ENCODE peak calls at places on chromosomes 2 and 18, in five cellular contexts. M is right cardiac atrium; X is left lung; T is activated CD8-positive, alpha-beta T cell treated with anti-CD3 and anti-CD28 coated beads for 36 hours; H is pancreas. I is an unnamed sample.

GRCh38 chr18:9803698-9804516 is 81.9 kb upstream of the TXNDC2 start:
- ATAC-seq in M (peak), X (peak), T (no peak), H (peak), I (no peak)

GRCh38 chr2:160356485-160356884 is 137.1 kb downstream of the RBMS1 start:
- ATAC-seq in M (no peak), X (no peak), T (no peak), H (no peak), I (no peak)

GRCh38 chr2:239780236-239780997 is 244.7 kb downstream of the NDUFA10 start:
- ATAC-seq in M (no peak), X (no peak), T (no peak), H (no peak), I (no peak)

GRCh38 chr2:217853301-217853881 is 149.4 kb downstream of the TNS1 start:
- ATAC-seq in M (no peak), X (peak), T (no peak), H (peak), I (no peak)

GRCh38 chr2:43616967-43617366 is 20.1 kb upstream of the PLEKHH2 start:
- ATAC-seq in M (no peak), X (no peak), T (no peak), H (no peak), I (no peak)

GRCh38 chr2:3610415-3610814 is 15.5 kb downstream of the COLEC11 start:
- ATAC-seq in M (no peak), X (no peak), T (no peak), H (no peak), I (no peak)

GRCh38 chr18:3593381-3593903 is 143.5 kb downstream of the TGIF1 start:
- ATAC-seq in M (peak), X (peak), T (peak), H (peak), I (no peak)

GRCh38 chr2:23475036-23475435 is 90.1 kb downstream of the KLHL29 start:
- ATAC-seq in M (no peak), X (no peak), T (no peak), H (no peak), I (no peak)

GRCh38 chr2:85933753-85934594 is 45.2 kb upstream of the ST3GAL5 start:
- ATAC-seq in M (peak), X (peak), T (peak), H (peak), I (peak)

GRCh38 chr18:58056159-58056558 is 12.1 kb downstream of the NEDD4L start:
- ATAC-seq in M (no peak), X (no peak), T (no peak), H (no peak), I (no peak)

GRCh38 chr2:45616663-45617411 is 5.8 kb upstream of the SRBD1 start:
- ATAC-seq in M (no peak), X (peak), T (no peak), H (no peak), I (no peak)

GRCh38 chr18:4454548-4455112 is 477 bp downstream of the DLGAP1 start:
- ATAC-seq in M (peak), X (peak), T (no peak), H (peak), I (no peak)

GRCh38 chr18:42298744-42299685 is 344.0 kb downstream of the PIK3C3 start:
- ATAC-seq in M (peak), X (peak), T (peak), H (peak), I (no peak)

GRCh38 chr2:159052157-159052561 is 83.7 kb downstream of the TANC1 start:
- ATAC-seq in M (no peak), X (no peak), T (no peak), H (no peak), I (no peak)

GRCh38 chr2:96493072-96493471 is 12.1 kb downstream of the NEURL3 start:
- ATAC-seq in M (no peak), X (no peak), T (no peak), H (no peak), I (no peak)

GRCh38 chr18:26435415-26436095 is 112.8 kb downstream of the KCTD1 start:
- ATAC-seq in M (peak), X (no peak), T (no peak), H (no peak), I (no peak)

GRCh38 chr2:166115589-166115988 is 12.2 kb downstream of the SCN1A start:
- ATAC-seq in M (no peak), X (no peak), T (no peak), H (no peak), I (no peak)

GRCh38 chr18:49917742-49918141 is 104.4 kb upstream of the ACAA2 start:
- ATAC-seq in M (no peak), X (no peak), T (no peak), H (no peak), I (no peak)

GRCh38 chr2:183032200-183032794 is 6.0 kb downstream of the NCKAP1 start:
- ATAC-seq in M (no peak), X (no peak), T (no peak), H (no peak), I (no peak)

GRCh38 chr18:11872479-11873136 is 21.4 kb downstream of the CHMP1B start:
- ATAC-seq in M (peak), X (peak), T (peak), H (peak), I (no peak)

GRCh38 chr2:210456571-210456970 is 20.0 kb downstream of the LANCL1 start:
- ATAC-seq in M (no peak), X (no peak), T (no peak), H (no peak), I (no peak)

GRCh38 chr18:10057808-10058791 is 144.3 kb downstream of the VAPA start:
- ATAC-seq in M (no peak), X (peak), T (peak), H (peak), I (no peak)

GRCh38 chr2:197869030-197869429 is 64.6 kb downstream of the PLCL1 start:
- ATAC-seq in M (no peak), X (no peak), T (no peak), H (no peak), I (no peak)

GRCh38 chr2:62042944-62043343 is 137.5 kb downstream of the COMMD1 start:
- ATAC-seq in M (no peak), X (no peak), T (no peak), H (peak), I (no peak)

GRCh38 chr2:43605079-43605655 is 9.3 kb upstream of the THADA start:
- ATAC-seq in M (peak), X (peak), T (peak), H (peak), I (peak)

GRCh38 chr2:43192039-43192438 is 34.4 kb downstream of the ZFP36L2 start:
- ATAC-seq in M (no peak), X (no peak), T (no peak), H (no peak), I (no peak)

GRCh38 chr2:45905643-45905969 is 254.1 kb downstream of the PRKCE start:
- ATAC-seq in M (no peak), X (no peak), T (no peak), H (no peak), I (no peak)

GRCh38 chr2:13052547-13052946 is 335.8 kb downstream of the TRIB2 start:
- ATAC-seq in M (no peak), X (no peak), T (no peak), H (no peak), I (no peak)

GRCh38 chr18:76429262-76430126 is 65.5 kb downstream of the ZNF516 start:
- ATAC-seq in M (no peak), X (peak), T (no peak), H (peak), I (no peak)

I was measured in activated CD4-positive, CD25-positive, alpha-beta regulatory T cell treated with anti-CD3 and anti-CD28 coated beads, Interleukin-2, amount 50 U/mL, for 24 hours.